ENCODE peak calls at places on chromosomes 12 and 14, in four cellular contexts. G is HepG2, T is HCT116, R is prostate gland. E is an unnamed sample.

GRCh38 chr12:19273482-19274330 is 144.2 kb downstream of the PLEKHA5 start:
- DNase-seq in R (peak; percentile 35), T (peak; percentile 82), G (peak; percentile 56), E (peak; percentile 67)

GRCh38 chr14:102419716-102420115 is 57.0 kb downstream of the TECPR2 start:
- DNase-seq in T (no peak), G (no peak), R (no peak), E (no peak)

GRCh38 chr14:38994721-38995120 is 108.3 kb downstream of the SEC23A start:
- DNase-seq in R (no peak), G (no peak), T (no peak), E (no peak)

GRCh38 chr14:104634031-104634760 is 29.6 kb upstream of the TMEM179 start:
- DNase-seq in T (no peak), G (no peak), R (no peak), E (no peak)

GRCh38 chr14:90513151-90514014 is 116.6 kb downstream of the CALM1 start:
- DNase-seq in T (no peak), G (peak; percentile 93), R (peak; percentile 95), E (peak; percentile 95)

GRCh38 chr14:78519863-78520262 is 349.7 kb downstream of the NRXN3 start:
- DNase-seq in T (no peak), G (peak; percentile 4), R (no peak), E (no peak)

GRCh38 chr14:45891417-45892080 is 638.5 kb upstream of the MIS18BP1 start:
- DNase-seq in T (no peak), R (peak; percentile 27), G (no peak), E (peak; percentile 36)

GRCh38 chr14:21525571-21525970 is 575 bp downstream of the SALL2 start:
- DNase-seq in R (no peak), G (no peak), T (no peak), E (no peak)

GRCh38 chr14:61703342-61704129 is 8.2 kb downstream of the HIF1A start:
- DNase-seq in R (no peak), T (no peak), G (no peak), E (no peak)

GRCh38 chr14:89616425-89617141 is 199.6 kb upstream of the FOXN3 start:
- DNase-seq in T (no peak), G (peak; percentile 29), R (no peak), E (no peak)

GRCh38 chr12:124567035-124567672 is at the start of gene NCOR2:
- DNase-seq in R (no peak), G (no peak), T (no peak), E (no peak)
- TF ChIP-seq POLR2A in R (no peak), G (no peak), T (no peak), E (no peak)

GRCh38 chr12:65189028-65189718 is 19.8 kb downstream of the LEMD3 start:
- DNase-seq in T (no peak), R (no peak), G (no peak), E (no peak)

GRCh38 chr12:65188179-65188709 is 18.9 kb downstream of the LEMD3 start:
- DNase-seq in R (no peak), T (no peak), G (no peak), E (no peak)

GRCh38 chr12:65184858-65185229 is 15.5 kb downstream of the LEMD3 start:
- DNase-seq in G (no peak), R (no peak), T (no peak), E (no peak)

GRCh38 chr12:65184176-65184857 is 14.9 kb downstream of the LEMD3 start:
- DNase-seq in R (no peak), T (no peak), G (no peak), E (no peak)

DNA sequence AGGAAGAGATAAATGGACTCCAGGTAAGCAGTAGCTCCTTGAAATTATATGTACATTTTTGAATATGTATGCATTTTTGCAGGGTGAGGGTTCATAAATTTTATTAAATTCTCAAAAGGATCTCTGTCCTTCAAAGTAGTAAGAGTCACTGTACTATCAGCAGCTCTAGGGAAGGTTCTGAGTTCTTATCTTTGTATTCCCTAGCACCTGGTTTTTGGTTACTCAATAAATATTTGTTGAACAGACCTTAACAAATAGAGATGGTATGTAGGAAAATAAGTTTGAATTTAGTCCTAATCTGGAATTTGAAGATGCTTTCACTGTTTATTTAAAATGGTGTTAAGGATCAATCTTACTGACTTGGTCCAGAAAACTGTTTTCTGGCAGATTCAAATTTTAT is 18.3 kb downstream of the LEMD3 start:
- DNase-seq in G (no peak), R (no peak), T (no peak), E (no peak)
- H3K27ac ChIP-seq in G (no peak overlapping the region), R (no peak overlapping the region), T (no peak overlapping the region), E (no peak overlapping the region)

GRCh38 chr14:95442016-95442632 is 74.3 kb downstream of the SYNE3 start:
- DNase-seq in T (no peak), G (no peak), R (no peak), E (no peak)
- TF ChIP-seq POLR2AphosphoS5 in T (no peak), G (no peak), R (no peak), E (no peak)

GRCh38 chr12:66187822-66188221 is 1.2 kb upstream of the IRAK3 start:
- DNase-seq in R (no peak), G (no peak), T (no peak), E (no peak)

GRCh38 chr12:66191547-66192126 is 2.6 kb downstream of the IRAK3 start:
- DNase-seq in T (no peak), G (no peak), R (no peak), E (no peak)

GRCh38 chr12:66189476-66189823 is 436 bp downstream of the IRAK3 start:
- DNase-seq in G (no peak), R (no peak), T (no peak), E (no peak)

GRCh38 chr12:66188584-66189475 is at the start of gene IRAK3:
- DNase-seq in T (no peak), G (no peak), R (peak; percentile 55), E (peak; percentile 86)

DNA sequence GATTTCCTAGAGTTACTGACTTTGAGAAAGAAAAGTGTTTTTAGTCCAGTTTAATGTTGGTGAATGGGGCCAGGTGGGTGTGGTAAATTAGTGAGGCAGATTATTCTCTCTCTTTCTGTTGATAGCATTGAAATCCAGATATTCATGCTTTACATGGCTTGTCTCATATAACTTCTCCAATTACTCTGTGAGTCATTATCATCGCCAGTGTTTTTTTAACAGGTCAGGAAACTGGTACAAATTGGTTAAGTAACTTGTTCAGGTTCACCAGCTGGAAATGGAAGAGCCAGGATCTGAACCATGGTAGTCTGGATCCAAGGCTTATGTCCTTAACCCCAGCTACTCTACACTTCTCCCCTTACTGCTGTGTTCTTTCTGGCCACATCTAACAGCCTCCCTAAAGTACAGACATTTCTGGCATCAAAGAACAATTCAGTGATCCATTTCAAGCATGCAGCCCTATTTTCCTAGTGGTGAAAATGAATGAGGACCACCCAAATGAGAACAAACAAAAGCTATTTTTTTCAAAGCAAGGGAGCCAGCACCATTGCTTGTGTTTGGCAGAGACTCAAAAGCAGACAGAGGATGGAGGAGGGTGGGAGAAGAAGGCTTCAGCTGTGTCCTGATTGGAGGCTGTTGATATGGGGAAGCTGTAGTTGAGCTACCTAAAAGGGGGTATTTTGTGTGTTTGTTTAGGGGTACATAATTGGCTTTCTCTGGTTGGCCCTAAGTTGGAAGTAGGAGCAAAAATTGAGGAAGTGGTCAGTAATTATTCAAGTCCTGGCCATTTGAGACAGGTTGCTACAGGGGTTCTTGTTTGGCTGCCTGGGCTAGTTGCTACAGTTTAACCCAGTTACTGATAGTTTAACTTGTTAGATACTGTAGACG is 1.7 kb downstream of the IRAK3 start:
- DNase-seq in R (no peak), G (no peak), T (no peak), E (no peak)
- TF ChIP-seq POLR2A in R (no peak), G (no peak), T (no peak), E (no peak)

GRCh38 chr12:6183689-6184441 is 16.3 kb upstream of the CD9 start:
- DNase-seq in R (no peak), T (no peak), G (peak; percentile 68), E (peak; percentile 46)
- H3K27ac ChIP-seq in R (peak overlapping the region; percentile 77), T (no peak overlapping the region), G (peak overlapping the region; percentile 79), E (peak overlapping the region; percentile 76)

DNA sequence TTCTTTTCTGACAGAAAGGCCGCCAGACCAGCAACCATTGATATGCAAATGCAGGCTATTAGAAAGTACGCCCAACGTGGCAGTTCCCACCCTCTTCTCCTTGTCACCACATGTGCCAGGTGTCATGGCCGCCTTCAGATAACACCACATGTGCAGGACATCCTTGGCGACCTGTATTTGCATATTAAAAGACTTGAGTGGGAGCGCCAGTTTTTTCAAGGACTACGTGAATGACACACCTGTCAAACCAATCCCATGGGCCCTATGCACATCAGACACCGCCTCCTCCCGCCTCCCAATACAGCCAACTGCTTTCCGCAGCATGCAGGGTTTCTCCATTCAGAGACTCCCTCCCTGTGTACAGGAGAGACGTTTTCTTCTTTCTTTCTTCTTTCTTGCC is 318.6 kb upstream of the FAR2 start:
- DNase-seq in G (no peak), T (no peak), R (no peak), E (no peak)
- TF ChIP-seq POLR2AphosphoS5 in G (no peak), T (no peak), R (no peak), E (no peak)

GRCh38 chr12:123621619-123622530 is 11.6 kb downstream of the EIF2B1 start:
- DNase-seq in G (no peak), R (no peak), T (no peak), E (no peak)
- TF ChIP-seq POLR2A in G (no peak), R (no peak), T (no peak), E (no peak)

GRCh38 chr14:32366995-32367394 is 37.9 kb downstream of the AKAP6 start:
- DNase-seq in G (no peak), R (no peak), T (no peak), E (no peak)
- H3K27ac ChIP-seq in G (no peak overlapping the region), R (peak overlapping the region; percentile 10), T (no peak overlapping the region), E (no peak overlapping the region)

GRCh38 chr12:107668743-107669142 is 16.9 kb upstream of the PWP1 start:
- DNase-seq in R (no peak), G (no peak), T (no peak), E (no peak)
- TF ChIP-seq POLR2AphosphoS5 in R (no peak), G (no peak), T (no peak), E (no peak)

E was measured in stomach.